ENCODE peak calls at places on chromosome 18, in nine cellular contexts. D is aorta, E is cardiac muscle cell, S is IMR-90, N is endodermal cell, K is H9, L is stomach, H is adrenal gland, X is SJSA1. I is an unnamed sample.
A peak's percentile ranks its signal among the peaks of the same experiment; 100 is the strongest.

GRCh38 chr18:51453594-51453993 is 256.1 kb upstream of the MEX3C start:
- DNase-seq in D (no peak), E (no peak), S (no peak), N (no peak), K (no peak), L (no peak), H (no peak), X (no peak), I (no peak)

GRCh38 chr18:56214706-56215105 is 423.7 kb downstream of the TXNL1 start:
- DNase-seq in D (no peak), E (no peak), S (no peak), N (no peak), K (no peak), L (no peak), H (no peak), X (no peak), I (no peak)

GRCh38 chr18:74861154-74861553 is 263.5 kb downstream of the ZNF407 start:
- DNase-seq in D (no peak), E (no peak), S (peak; percentile 78), N (no peak), K (no peak), L (no peak), H (no peak), X (no peak), I (no peak)

GRCh38 chr18:24595556-24595955 is 135.1 kb downstream of the HRH4 start:
- DNase-seq in D (no peak), E (peak; percentile 58), S (no peak), N (no peak), K (no peak), L (no peak), H (no peak), X (no peak), I (no peak)

GRCh38 chr18:71239111-71239624 is 950.3 kb downstream of the SOCS6 start:
- DNase-seq in D (no peak), E (no peak), S (no peak), N (no peak), K (no peak), L (no peak), H (no peak), X (no peak), I (peak; percentile 13)

GRCh38 chr18:46167971-46168370 is 63.8 kb downstream of the HAUS1 start:
- DNase-seq in D (no peak), E (no peak), S (no peak), N (peak; percentile 55), K (no peak), L (peak; percentile 46), H (no peak), X (no peak), I (peak; percentile 26)

GRCh38 chr18:58161659-58162058 is 117.6 kb downstream of the NEDD4L start:
- DNase-seq in D (no peak), E (peak; percentile 22), S (no peak), N (peak; percentile 75), K (peak; percentile 68), L (no peak), H (no peak), X (no peak), I (peak; percentile 19)

GRCh38 chr18:41936471-41937134 is 18.4 kb upstream of the PIK3C3 start:
- DNase-seq in D (no peak), E (peak; percentile 36), S (no peak), N (no peak), K (no peak), L (no peak), H (no peak), X (no peak), I (no peak)

GRCh38 chr18:40365526-40365925 is 1589.5 kb upstream of the PIK3C3 start:
- DNase-seq in D (no peak), E (no peak), S (no peak), N (no peak), K (no peak), L (no peak), H (no peak), X (no peak), I (no peak)

GRCh38 chr18:56068030-56068671 is 480.2 kb upstream of the TCF4 start:
- DNase-seq in D (no peak), E (no peak), S (peak; percentile 89), N (no peak), K (no peak), L (no peak), H (no peak), X (peak; percentile 43), I (peak; percentile 32)

GRCh38 chr18:23992119-23992940 is 22.2 kb upstream of the TTC39C start:
- DNase-seq in D (no peak), E (no peak), S (peak; percentile 38), N (no peak), K (no peak), L (peak; percentile 83), H (peak; percentile 89), X (peak; percentile 61), I (no peak)

GRCh38 chr18:58225101-58225500 is 181.1 kb downstream of the NEDD4L start:
- DNase-seq in D (no peak), E (no peak), S (no peak), N (no peak), K (no peak), L (no peak), H (no peak), X (no peak), I (no peak)

GRCh38 chr18:75679347-75679746 is 251.8 kb upstream of the SMIM21 start:
- DNase-seq in D (peak; percentile 77), E (no peak), S (no peak), N (no peak), K (no peak), L (no peak), H (peak; percentile 63), X (no peak), I (no peak)

GRCh38 chr18:32450874-32451273 is 19.8 kb downstream of the GAREM1 start:
- DNase-seq in D (no peak), E (no peak), S (no peak), N (no peak), K (no peak), L (no peak), H (peak; percentile 74), X (no peak), I (no peak)

GRCh38 chr18:31497711-31498449 is at the start of gene DSG2:
- DNase-seq in D (peak; percentile 73), E (peak; percentile 78), S (no peak), N (peak; percentile 94), K (peak; percentile 93), L (peak; percentile 86), H (peak; percentile 35), X (peak; percentile 73), I (peak; percentile 8)

GRCh38 chr18:10842821-10843220 is 306.5 kb downstream of the PIEZO2 start:
- DNase-seq in D (no peak), E (no peak), S (no peak), N (no peak), K (no peak), L (no peak), H (no peak), X (no peak), I (no peak)

GRCh38 chr18:76955529-76956170 is 133.3 kb downstream of the ZNF236 start:
- DNase-seq in D (peak; percentile 68), E (no peak), S (no peak), N (no peak), K (no peak), L (peak; percentile 94), H (no peak), X (no peak), I (no peak)

GRCh38 chr18:48778344-48779011 is 172.3 kb downstream of the SMAD7 start:
- DNase-seq in D (no peak), E (no peak), S (no peak), N (no peak), K (no peak), L (no peak), H (no peak), X (no peak), I (no peak)

GRCh38 chr18:76265375-76266225 is 229.4 kb downstream of the ZNF516 start:
- DNase-seq in D (no peak), E (no peak), S (peak; percentile 38), N (no peak), K (no peak), L (no peak), H (peak; percentile 56), X (no peak), I (no peak)

GRCh38 chr18:25289040-25289631 is 62.8 kb downstream of the ZNF521 start:
- DNase-seq in D (no peak), E (no peak), S (peak; percentile 91), N (no peak), K (no peak), L (no peak), H (no peak), X (no peak), I (no peak)

GRCh38 chr18:37582306-37582705 is 16.7 kb upstream of the CELF4 start:
- DNase-seq in D (no peak), E (no peak), S (no peak), N (no peak), K (no peak), L (no peak), H (no peak), X (no peak), I (no peak)
- H3K27me3 ChIP-seq in D (no peaks in the 10 kb centered on the region), E (no peaks in the 10 kb centered on the region), S (no peaks in the 10 kb centered on the region), N (no peaks in the 10 kb centered on the region), K (no peaks in the 10 kb centered on the region), L (no peaks in the 10 kb centered on the region), H (no peaks in the 10 kb centered on the region), X (no peaks in the 10 kb centered on the region), I (no peaks in the 10 kb centered on the region)

DNA sequence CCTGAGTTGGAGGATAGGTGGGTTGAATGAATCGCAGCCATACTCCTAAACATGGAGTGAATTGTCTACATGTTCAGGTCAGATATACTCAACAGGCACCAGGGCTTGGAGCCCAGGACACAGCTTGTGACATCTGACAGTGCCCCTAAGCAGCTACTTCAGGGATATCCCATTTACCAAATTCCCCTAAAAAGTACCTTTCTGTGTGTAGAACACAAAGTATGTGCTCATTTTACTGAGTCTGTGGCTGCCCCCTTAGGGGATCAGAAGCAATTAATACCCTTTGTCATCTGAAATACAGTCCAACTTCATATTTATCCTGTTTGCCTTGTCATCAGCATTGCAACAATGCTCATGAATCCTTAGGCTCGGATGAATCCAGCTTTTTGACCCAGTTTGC is 20.8 kb downstream of the TNFRSF11A start:
- DNase-seq in D (no peak), E (no peak), S (no peak), N (no peak), K (no peak), L (no peak), H (no peak), X (no peak), I (no peak)
- H3K27me3 ChIP-seq in D (no peaks in the 10 kb centered on the region), E (no peaks in the 10 kb centered on the region), S (peaks cover 39% of the 10 kb centered on the region), N (no peaks in the 10 kb centered on the region), K (no peaks in the 10 kb centered on the region), L (no peaks in the 10 kb centered on the region), H (no peaks in the 10 kb centered on the region), X (peaks cover 37% of the 10 kb centered on the region), I (no peaks in the 10 kb centered on the region)

DNA sequence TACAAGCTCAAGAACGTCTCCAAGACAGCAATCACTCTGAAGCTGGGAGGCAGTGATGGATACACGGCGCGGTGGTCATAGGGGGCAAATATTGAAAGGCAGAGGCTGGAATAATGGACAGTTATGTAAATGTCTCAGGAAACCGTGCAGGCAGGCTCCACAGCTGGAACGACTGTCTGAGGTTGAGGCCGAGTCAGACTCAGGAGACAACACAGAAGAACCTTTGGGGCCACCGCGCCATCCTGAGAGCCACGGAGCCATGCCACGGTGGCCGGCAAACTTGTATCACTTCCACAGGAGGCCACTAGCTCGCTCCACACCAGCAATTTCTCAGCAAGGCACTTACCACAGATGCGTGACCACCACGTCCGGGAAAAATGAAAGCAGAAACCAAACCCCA is 156.7 kb upstream of the SALL3 start:
- DNase-seq in D (no peak), E (no peak), S (no peak), N (peak; percentile 34), K (no peak), L (no peak), H (no peak), X (no peak), I (no peak)
- H3K27me3 ChIP-seq in D (no peaks in the 10 kb centered on the region), E (no peaks in the 10 kb centered on the region), S (no peaks in the 10 kb centered on the region), N (no peaks in the 10 kb centered on the region), K (no peaks in the 10 kb centered on the region), L (no peaks in the 10 kb centered on the region), H (no peaks in the 10 kb centered on the region), X (no peaks in the 10 kb centered on the region), I (peaks cover 11% of the 10 kb centered on the region)

GRCh38 chr18:59267511-59268126 is 5.6 kb downstream of the RAX start:
- DNase-seq in D (no peak), E (no peak), S (no peak), N (peak; percentile 77), K (peak; percentile 58), L (no peak), H (no peak), X (no peak), I (no peak)
- H3K27me3 ChIP-seq in D (peaks cover 1% of the 10 kb centered on the region), E (peaks cover 100% of the 10 kb centered on the region), S (peaks cover 96% of the 10 kb centered on the region), N (peaks cover 98% of the 10 kb centered on the region), K (peaks cover 93% of the 10 kb centered on the region), L (peaks cover 25% of the 10 kb centered on the region), H (peaks cover 93% of the 10 kb centered on the region), X (peaks cover 100% of the 10 kb centered on the region), I (peaks cover 97% of the 10 kb centered on the region)

I was measured in BE2C.